ENCODE peak calls at places on chromosomes 3 and 15, in seven cellular contexts. C, U, D, W, N, I and L are unnamed samples.

GRCh38 chr15:84608707-84609284 is 8.0 kb downstream of the ZSCAN2 start:
- DNase-seq in I (no peak), D (no peak), W (no peak), U (no peak), C (no peak), N (no peak), L (no peak)

GRCh38 chr15:43285609-43286037 is 18.9 kb upstream of the TGM5 start:
- DNase-seq in C (no peak), N (peak; percentile 86), U (peak; percentile 89), W (peak; percentile 13), I (peak; percentile 45), D (peak; percentile 40), L (no peak)

GRCh38 chr15:63374686-63375520 is 6.7 kb downstream of the CA12 start:
- DNase-seq in D (no peak), W (no peak), I (no peak), C (no peak), N (peak; percentile 93), U (peak; percentile 53), L (no peak)

GRCh38 chr15:101016581-101016980 is 97.4 kb downstream of the LRRK1 start:
- DNase-seq in U (no peak), C (no peak), N (no peak), W (no peak), D (peak; percentile 26), I (peak; percentile 13), L (no peak)

GRCh38 chr15:67945951-67946700 is 106.3 kb upstream of the RNU6-1 start:
- DNase-seq in U (peak; percentile 63), W (no peak), D (no peak), I (no peak), N (no peak), C (no peak), L (no peak)

GRCh38 chr15:42581272-42581730 is 5.9 kb downstream of the STARD9 start:
- DNase-seq in W (peak; percentile 45), I (peak; percentile 87), D (peak; percentile 80), N (peak; percentile 90), U (peak; percentile 76), C (peak; percentile 21), L (peak; percentile 84)

GRCh38 chr15:46685096-46685495 is 1032.2 kb upstream of the SEMA6D start:
- DNase-seq in W (no peak), I (no peak), N (no peak), D (no peak), U (no peak), C (no peak), L (no peak)

GRCh38 chr3:122271246-122271898 is 53.7 kb upstream of the CSTA start:
- DNase-seq in W (no peak), N (no peak), U (no peak), C (no peak), D (no peak), I (no peak), L (no peak)

GRCh38 chr3:157130138-157130880 is 29.6 kb downstream of the CCNL1 start:
- DNase-seq in D (peak; percentile 51), N (peak; percentile 89), W (no peak), U (peak; percentile 95), C (no peak), I (peak; percentile 94), L (peak; percentile 20)

GRCh38 chr3:47420044-47420430 is 39.2 kb downstream of the PTPN23 start:
- DNase-seq in D (no peak), U (no peak), I (no peak), N (peak; percentile 74), C (no peak), W (no peak), L (no peak)

GRCh38 chr3:44242716-44243115 is 1.0 kb downstream of the TOPAZ1 start:
- DNase-seq in I (no peak), D (no peak), U (no peak), N (no peak), C (no peak), W (no peak), L (no peak)

GRCh38 chr15:63573533-63573932 is 23.7 kb upstream of the FBXL22 start:
- DNase-seq in U (no peak), C (no peak), I (no peak), W (no peak), N (no peak), D (no peak), L (no peak)

GRCh38 chr3:13825317-13825590 is 54.6 kb downstream of the WNT7A start:
- DNase-seq in U (peak; percentile 51), D (no peak), W (no peak), C (no peak), N (peak; percentile 50), I (no peak), L (no peak)

GRCh38 chr15:90159213-90159612 is 41.9 kb upstream of the SEMA4B start:
- DNase-seq in I (peak; percentile 57), C (no peak), N (no peak), U (peak; percentile 60), D (no peak), W (no peak), L (no peak)

GRCh38 chr3:36219398-36219797 is 160.9 kb upstream of the STAC start:
- DNase-seq in I (no peak), D (no peak), C (no peak), W (no peak), N (no peak), U (peak; percentile 49), L (no peak)

GRCh38 chr3:170506556-170506955 is 79.3 kb downstream of the SLC7A14 start:
- DNase-seq in W (no peak), C (no peak), I (no peak), U (peak; percentile 36), D (no peak), N (peak; percentile 72), L (no peak)

GRCh38 chr3:51099794-51100542 is 285.1 kb upstream of the MANF start:
- DNase-seq in D (peak; percentile 45), U (peak; percentile 79), W (no peak), N (peak; percentile 89), C (no peak), I (peak; percentile 56), L (no peak)

GRCh38 chr3:159765025-159765859 is 223.4 kb upstream of the IL12A start:
- DNase-seq in N (peak; percentile 99), U (peak; percentile 99), D (peak; percentile 71), C (no peak), I (peak; percentile 67), W (peak; percentile 91), L (peak; percentile 61)

GRCh38 chr3:8536106-8537052 is 34.8 kb downstream of the LMCD1 start:
- DNase-seq in D (no peak), C (no peak), U (peak; percentile 37), N (no peak), I (no peak), W (no peak), L (no peak)

GRCh38 chr3:49461443-49462171 is 8.5 kb upstream of the DAG1 start:
- DNase-seq in W (no peak), U (peak; percentile 57), C (no peak), I (no peak), N (peak; percentile 63), D (no peak), L (no peak)

GRCh38 chr3:183213941-183214612 is 39.0 kb upstream of the B3GNT5 start:
- DNase-seq in W (no peak), N (no peak), C (no peak), I (no peak), D (no peak), U (no peak), L (no peak)

GRCh38 chr3:134815519-134815918 is 20.5 kb downstream of the EPHB1 start:
- DNase-seq in N (no peak), U (no peak), D (no peak), W (no peak), C (no peak), I (no peak), L (no peak)

GRCh38 chr15:61335998-61336648 is 107.0 kb upstream of the RORA start:
- DNase-seq in D (no peak), N (no peak), I (no peak), C (no peak), W (no peak), U (no peak), L (no peak)

GRCh38 chr3:81958967-81959625 is 197.7 kb upstream of the GBE1 start:
- DNase-seq in D (no peak), I (no peak), U (no peak), C (no peak), W (no peak), N (no peak), L (no peak)

GRCh38 chr3:9778518-9779129 is 8.9 kb upstream of the CAMK1 start:
- DNase-seq in W (no peak), U (no peak), C (no peak), N (peak; percentile 53), D (no peak), I (no peak), L (no peak)

GRCh38 chr3:62665627-62666433 is 209.4 kb downstream of the CADPS start:
- DNase-seq in I (peak; percentile 82), D (peak; percentile 55), N (no peak), C (no peak), U (peak; percentile 71), W (no peak), L (peak; percentile 89)

GRCh38 chr3:18423401-18424212 is 1.5 kb downstream of the SATB1 start:
- DNase-seq in I (peak; percentile 82), N (no peak), W (no peak), U (peak; percentile 71), D (no peak), C (no peak), L (peak; percentile 23)

GRCh38 chr3:101377209-101377608 is 56.8 kb upstream of the IMPG2 start:
- DNase-seq in I (no peak), W (no peak), D (no peak), N (no peak), C (no peak), U (no peak), L (no peak)

GRCh38 chr3:148991219-148992026 is at the start of gene GYG1:
- DNase-seq in U (peak; percentile 82), N (peak; percentile 98), D (peak; percentile 77), C (peak; percentile 20), I (peak; percentile 79), W (peak; percentile 45), L (peak; percentile 78)

GRCh38 chr15:29613951-29614382 is 208.3 kb downstream of the TJP1 start:
- DNase-seq in U (peak; percentile 54), W (no peak), C (no peak), D (no peak), N (no peak), I (no peak), L (no peak)
- TF ChIP-seq CTCF in U (peak; percentile 79), W (no peak), C (no peak), D (no peak), N (peak; percentile 7), I (no peak), L (no peak)

GRCh38 chr3:71025516-71025915 is 558.0 kb downstream of the FOXP1 start:
- DNase-seq in C (no peak), D (no peak), W (no peak), N (no peak), I (no peak), U (peak; percentile 47), L (no peak)
- H3K4me3 ChIP-seq in C (no peak overlapping the region), D (no peak overlapping the region), W (peak overlapping the region; percentile 22), N (no peak overlapping the region), I (no peak overlapping the region), U (no peak overlapping the region), L (no peak overlapping the region)

DNA sequence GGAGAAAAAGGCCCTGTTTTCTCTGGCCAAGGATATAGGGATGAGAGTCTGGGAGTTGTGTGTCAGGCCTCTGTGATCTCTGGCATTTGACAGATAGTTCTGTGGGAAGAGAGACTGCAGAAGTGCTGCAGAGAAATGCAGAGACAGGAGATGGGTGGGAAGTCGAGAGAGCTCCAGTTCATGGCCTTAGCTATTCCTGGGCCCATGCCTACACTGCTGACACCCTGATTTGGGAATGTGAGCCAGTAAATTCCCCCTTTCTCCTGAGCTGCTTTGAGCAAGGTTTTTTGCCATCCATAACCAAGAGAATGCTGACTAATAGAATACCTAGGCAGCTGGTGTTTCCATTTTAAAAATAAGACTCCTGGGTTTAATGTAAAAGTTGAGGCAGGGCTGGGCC is 59.3 kb downstream of the EBLN2 start:
- DNase-seq in W (no peak), N (no peak), C (no peak), D (no peak), U (no peak), I (no peak), L (no peak)
- H3K27me3 ChIP-seq in W (no peaks in the 10 kb centered on the region), N (no peaks in the 10 kb centered on the region), C (no peaks in the 10 kb centered on the region), D (no peaks in the 10 kb centered on the region), U (peaks cover 54% of the 10 kb centered on the region), I (no peaks in the 10 kb centered on the region), L (no peaks in the 10 kb centered on the region)

GRCh38 chr15:91852741-91853500 is 587 bp upstream of the SLCO3A1 start:
- DNase-seq in U (no peak), W (no peak), C (peak; percentile 27), N (peak; percentile 99), I (peak; percentile 75), D (peak; percentile 79), L (peak; percentile 63)
- TF ChIP-seq CTCF in U (no peak), W (peak; percentile 54), C (peak; percentile 73), N (peak; percentile 34), I (peak; percentile 55), D (peak; percentile 44), L (peak; percentile 40)